ENCODE peak calls at places on chromosomes 7 and 10, in ten cellular contexts. W is tibial nerve, U is left ventricle myocardium inferior, F is AG04450, H is OCI-LY7, R is colonic mucosa, X is breast epithelium, Y is small intestine, N is HCT116, G is kidney. D is an unnamed sample.

GRCh38 chr7:133207687-133208086 is 45.2 kb upstream of the EXOC4 start:
- DNase-seq in W (no peak), U (no peak), F (no peak), H (peak), R (no peak), X (no peak), Y (peak), N (peak), G (no peak), D (no peak)

GRCh38 chr10:71963351-71963755 is 842 bp upstream of the CHST3 start:
- DNase-seq in W (peak), U (peak), F (no peak), H (no peak), R (no peak), X (no peak), Y (no peak), N (no peak), G (peak), D (peak)

GRCh38 chr10:110334061-110334656 is 29.4 kb upstream of the SMNDC1 start:
- DNase-seq in W (no peak), U (no peak), F (no peak), H (no peak), R (no peak), X (no peak), Y (no peak), N (no peak), G (no peak), D (no peak)

GRCh38 chr7:119233015-119233414 is 1008.5 kb downstream of the ANKRD7 start:
- DNase-seq in W (no peak), U (no peak), F (no peak), H (no peak), R (no peak), X (no peak), Y (no peak), N (no peak), G (no peak), D (no peak)

GRCh38 chr10:12934777-12935176 is 66.7 kb downstream of the CCDC3 start:
- DNase-seq in W (no peak), U (no peak), F (peak), H (no peak), R (no peak), X (no peak), Y (peak), N (no peak), G (no peak), D (no peak)

GRCh38 chr10:88165849-88166271 is 302.4 kb downstream of the PTEN start:
- DNase-seq in W (no peak), U (no peak), F (no peak), H (no peak), R (no peak), X (no peak), Y (no peak), N (no peak), G (no peak), D (no peak)

GRCh38 chr7:8423057-8423456 is 10.4 kb upstream of the NXPH1 start:
- DNase-seq in W (no peak), U (no peak), F (no peak), H (no peak), R (no peak), X (no peak), Y (no peak), N (no peak), G (no peak), D (no peak)

GRCh38 chr10:14500172-14500765 is 169.5 kb upstream of the FRMD4A start:
- DNase-seq in W (no peak), U (no peak), F (no peak), H (no peak), R (peak), X (no peak), Y (peak), N (no peak), G (no peak), D (no peak)

GRCh38 chr7:141563956-141564623 is 12.9 kb downstream of the AGK start:
- DNase-seq in W (no peak), U (no peak), F (no peak), H (peak), R (no peak), X (no peak), Y (no peak), N (no peak), G (no peak), D (no peak)

GRCh38 chr7:134778941-134779740 is at the start of gene CALD1:
- DNase-seq in W (peak), U (peak), F (peak), H (no peak), R (peak), X (peak), Y (peak), N (peak), G (peak), D (no peak)

GRCh38 chr7:64872809-64873500 is 30.1 kb upstream of the ZNF273 start:
- DNase-seq in W (peak), U (no peak), F (no peak), H (no peak), R (peak), X (no peak), Y (no peak), N (no peak), G (no peak), D (no peak)

DNA sequence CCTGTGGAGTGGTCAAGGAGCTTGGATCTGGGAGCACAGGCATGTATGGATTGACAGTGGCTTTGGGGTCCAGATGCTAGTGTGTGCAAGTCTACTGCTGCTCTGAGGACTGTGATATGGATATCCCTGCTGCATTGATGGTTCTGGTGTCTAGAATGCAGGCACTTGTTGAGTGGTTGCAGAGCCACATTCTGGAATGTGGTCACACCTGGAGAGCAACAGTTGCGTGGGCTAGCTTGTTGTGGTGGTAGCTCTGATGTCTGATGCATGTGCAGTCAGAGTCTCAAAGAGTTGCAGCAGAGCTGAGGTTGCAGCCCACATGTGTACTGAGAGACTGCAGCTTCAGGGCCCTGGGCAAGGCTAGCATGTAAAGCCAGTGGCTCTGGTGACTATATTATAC is 43.2 kb downstream of the CCDC7 start:
- DNase-seq in W (no peak), U (no peak), F (no peak), H (no peak), R (no peak), X (no peak), Y (no peak), N (no peak), G (no peak), D (no peak)
- H3K27ac ChIP-seq in W (no peak), U (no peak), F (no peak), H (no peak), R (no peak), X (no peak), Y (no peak), N (no peak), G (no peak), D (no peak)

DNA sequence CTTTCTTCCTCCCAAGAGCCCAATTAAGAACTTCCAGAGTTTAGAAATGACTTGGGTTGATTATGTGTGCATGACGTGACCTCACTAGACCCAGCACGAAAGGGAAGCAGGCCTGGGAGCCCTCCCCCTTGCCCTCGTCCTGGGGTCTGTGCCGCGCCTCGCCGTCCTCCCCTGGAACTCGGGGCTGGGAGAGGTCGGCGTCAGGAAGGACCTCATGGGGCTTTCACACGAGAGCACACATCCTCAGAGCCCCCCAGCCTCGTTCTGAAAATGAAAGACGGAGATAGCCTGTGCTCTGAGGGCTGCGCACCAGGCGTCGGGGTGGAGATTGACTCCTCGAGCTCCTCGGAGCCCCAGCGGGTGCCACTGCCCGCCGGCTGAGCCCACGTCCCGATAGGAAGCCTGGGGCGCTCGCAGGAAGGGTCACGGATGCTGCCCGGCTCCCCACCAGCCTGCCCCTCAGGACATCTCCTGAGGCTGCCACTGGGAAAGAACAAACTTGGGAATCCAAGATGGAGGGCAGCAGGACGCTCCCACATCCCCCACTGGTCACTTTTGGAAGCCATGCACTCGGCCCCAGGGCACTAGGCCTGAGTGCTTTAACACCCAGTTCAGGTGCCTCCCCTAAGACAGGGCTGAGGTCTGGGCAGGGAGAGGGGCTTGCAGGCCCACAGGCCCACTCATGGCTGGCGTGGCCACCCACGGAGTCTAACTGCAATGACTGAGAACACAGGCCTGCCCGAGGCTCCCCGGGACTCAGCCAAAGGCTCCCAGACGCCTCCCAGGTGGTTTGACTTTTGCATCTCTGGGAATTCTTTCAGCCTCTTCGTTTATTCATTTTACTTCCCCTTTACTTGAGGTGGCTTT is 37.6 kb downstream of the PTPRN2 start:
- DNase-seq in W (no peak), U (no peak), F (no peak), H (no peak), R (no peak), X (no peak), Y (no peak), N (no peak), G (peak), D (no peak)
- H3K27ac ChIP-seq in W (no peak), U (no peak), F (no peak), H (no peak), R (no peak), X (no peak), Y (no peak), N (no peak), G (no peak), D (no peak)

GRCh38 chr10:43647576-43647975 is 1.1 kb downstream of the ZNF32 start:
- DNase-seq in W (no peak), U (no peak), F (no peak), H (no peak), R (no peak), X (no peak), Y (no peak), N (no peak), G (no peak), D (no peak)

GRCh38 chr10:43648392-43649148 is at the start of gene ZNF32:
- DNase-seq in W (peak), U (peak), F (peak), H (no peak), R (peak), X (peak), Y (peak), N (peak), G (peak), D (peak)

GRCh38 chr10:43648083-43648391 is 644 bp downstream of the ZNF32 start:
- DNase-seq in W (no peak), U (no peak), F (no peak), H (no peak), R (no peak), X (no peak), Y (no peak), N (no peak), G (no peak), D (no peak)

GRCh38 chr10:43645866-43646265 is 2.8 kb downstream of the ZNF32 start:
- DNase-seq in W (no peak), U (no peak), F (no peak), H (no peak), R (no peak), X (no peak), Y (no peak), N (no peak), G (no peak), D (no peak)

DNA sequence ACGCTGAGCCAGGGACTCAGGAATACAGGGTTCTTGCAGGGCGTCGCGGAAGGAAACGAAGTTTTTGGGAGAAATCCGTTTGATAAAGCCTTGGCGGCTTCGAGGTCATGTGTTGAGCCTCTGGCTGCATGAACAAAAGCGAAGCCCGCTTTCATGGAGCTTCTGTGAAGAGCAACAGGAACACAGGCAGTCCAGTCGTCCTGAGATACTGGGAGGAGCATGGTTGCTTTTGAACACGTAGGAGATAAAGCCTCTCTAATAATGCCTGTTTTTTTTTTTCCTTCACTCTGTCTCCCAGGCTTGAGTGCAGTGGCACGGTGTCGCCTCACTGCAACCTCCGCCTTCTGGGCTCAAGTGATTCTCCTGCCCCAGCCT is 455 bp upstream of the ZNF32 start:
- DNase-seq in W (no peak), U (no peak), F (no peak), H (no peak), R (no peak), X (no peak), Y (no peak), N (no peak), G (no peak), D (no peak)
- H3K27ac ChIP-seq in W (no peak), U (peak), F (no peak), H (no peak), R (no peak), X (peak), Y (peak), N (no peak), G (peak), D (peak)

GRCh38 chr10:107232013-107232412 is 67.5 kb upstream of the SORCS1 start:
- DNase-seq in W (no peak), U (no peak), F (no peak), H (no peak), R (no peak), X (no peak), Y (no peak), N (no peak), G (no peak), D (no peak)
- H3K27ac ChIP-seq in W (no peak), U (no peak), F (no peak), H (no peak), R (no peak), X (no peak), Y (no peak), N (no peak), G (no peak), D (no peak)

GRCh38 chr10:69446650-69447151 is 4.6 kb upstream of the TSPAN15 start:
- DNase-seq in W (no peak), U (no peak), F (peak), H (no peak), R (peak), X (no peak), Y (peak), N (peak), G (no peak), D (no peak)

GRCh38 chr10:69451784-69452251 is 553 bp downstream of the TSPAN15 start:
- DNase-seq in W (no peak), U (no peak), F (no peak), H (no peak), R (peak), X (peak), Y (peak), N (no peak), G (peak), D (no peak)

GRCh38 chr10:69452676-69453415 is 1.6 kb downstream of the TSPAN15 start:
- DNase-seq in W (no peak), U (no peak), F (no peak), H (no peak), R (no peak), X (no peak), Y (no peak), N (no peak), G (no peak), D (no peak)

GRCh38 chr10:69451209-69451783 is at the start of gene TSPAN15:
- DNase-seq in W (peak), U (peak), F (no peak), H (peak), R (peak), X (peak), Y (peak), N (peak), G (peak), D (peak)

DNA sequence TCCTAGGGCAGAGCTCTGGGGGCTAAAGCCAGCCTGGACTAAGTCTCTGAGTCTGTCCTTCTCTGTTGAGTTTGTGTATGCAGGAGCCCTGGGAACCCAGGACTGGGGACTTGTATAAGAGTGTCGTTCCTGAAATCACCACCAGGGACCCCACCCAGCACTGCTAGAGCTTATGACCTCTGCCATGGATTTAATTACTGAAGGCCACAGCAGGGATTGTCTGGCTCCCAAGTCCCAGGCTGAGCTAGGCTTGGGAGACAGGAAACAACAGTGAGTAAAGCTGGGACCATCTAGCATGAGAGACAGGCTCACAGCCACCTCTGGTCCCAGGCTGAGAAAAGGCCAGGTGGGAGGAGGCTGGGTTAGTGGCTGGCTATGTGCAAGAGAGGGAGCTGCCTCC is 1.4 kb upstream of the TSPAN15 start:
- DNase-seq in W (peak), U (no peak), F (no peak), H (peak), R (peak), X (no peak), Y (peak), N (peak), G (no peak), D (no peak)
- H3K27ac ChIP-seq in W (no peak), U (peak), F (no peak), H (no peak), R (peak), X (peak), Y (peak), N (peak), G (peak), D (peak)

DNA sequence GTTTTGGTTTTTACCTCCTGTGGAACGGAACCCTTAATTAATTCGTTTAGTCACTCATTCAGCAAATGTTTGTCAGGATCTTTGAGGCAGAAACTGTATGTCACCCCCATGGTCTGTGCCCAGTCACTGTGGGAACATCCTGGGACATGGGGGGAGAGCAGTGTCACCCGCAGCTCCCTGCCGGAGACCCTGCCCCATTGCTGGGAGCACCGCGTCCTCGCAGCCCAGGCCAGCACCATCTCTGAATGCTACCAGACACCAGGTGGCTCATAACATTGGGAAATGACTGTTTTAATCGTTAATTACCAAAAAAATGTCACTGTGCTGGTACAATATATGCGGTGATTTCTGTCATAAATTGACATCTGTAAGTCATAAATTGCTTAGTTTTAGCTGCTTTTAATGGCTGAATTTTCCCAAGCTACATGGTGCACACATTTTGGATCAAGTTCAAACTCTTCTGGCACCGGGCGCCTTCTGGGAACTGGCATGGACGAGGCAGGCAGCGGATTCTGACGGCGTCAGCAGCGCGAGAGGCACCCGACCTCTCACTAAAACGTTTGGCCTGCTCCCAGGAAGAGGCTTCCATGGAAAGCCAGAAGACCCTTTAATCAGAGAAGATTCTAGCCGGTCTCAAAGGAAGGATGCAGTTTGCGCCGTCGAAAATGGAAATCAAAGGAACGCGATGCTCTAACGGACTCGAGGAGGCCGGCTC is 184.3 kb downstream of the ADARB2 start:
- DNase-seq in W (no peak), U (no peak), F (no peak), H (no peak), R (no peak), X (peak), Y (no peak), N (no peak), G (peak), D (no peak)
- H3K27ac ChIP-seq in W (no peak), U (no peak), F (no peak), H (no peak), R (no peak), X (no peak), Y (no peak), N (no peak), G (no peak), D (no peak)

GRCh38 chr10:103869336-103869735 is 14.0 kb upstream of the SH3PXD2A start:
- DNase-seq in W (no peak), U (no peak), F (no peak), H (no peak), R (no peak), X (no peak), Y (no peak), N (no peak), G (no peak), D (no peak)
- H3K27ac ChIP-seq in W (no peak), U (no peak), F (no peak), H (no peak), R (no peak), X (no peak), Y (no peak), N (no peak), G (no peak), D (no peak)

GRCh38 chr10:3827266-3827665 is 42.3 kb upstream of the KLF6 start:
- DNase-seq in W (no peak), U (no peak), F (no peak), H (no peak), R (no peak), X (no peak), Y (no peak), N (no peak), G (no peak), D (no peak)

GRCh38 chr10:3827768-3828403 is 42.9 kb upstream of the KLF6 start:
- DNase-seq in W (no peak), U (no peak), F (no peak), H (no peak), R (no peak), X (no peak), Y (no peak), N (no peak), G (no peak), D (no peak)

GRCh38 chr10:3830946-3831345 is 45.9 kb upstream of the KLF6 start:
- DNase-seq in W (no peak), U (no peak), F (no peak), H (no peak), R (no peak), X (no peak), Y (no peak), N (no peak), G (no peak), D (no peak)

GRCh38 chr10:3829193-3830050 is 44.4 kb upstream of the KLF6 start:
- DNase-seq in W (no peak), U (no peak), F (no peak), H (no peak), R (no peak), X (no peak), Y (no peak), N (no peak), G (no peak), D (no peak)

GRCh38 chr10:3828404-3829192 is 43.6 kb upstream of the KLF6 start:
- DNase-seq in W (no peak), U (no peak), F (peak), H (peak), R (no peak), X (no peak), Y (peak), N (no peak), G (no peak), D (no peak)
- H3K27ac ChIP-seq in W (peak), U (peak), F (peak), H (no peak), R (peak), X (peak), Y (peak), N (peak), G (peak), D (no peak)